ENCODE peak calls at places on chromosomes 13 and 19, in eight cellular contexts. P is brain microvascular endothelial cell; N is PC-9; D is right cardiac atrium; F is caudate nucleus; R is uterus; U is heart right ventricle; C is naive thymus-derived CD4-positive, alpha-beta T cell. S is an unnamed sample.
A peak's percentile ranks its signal among the peaks of the same experiment; 100 is the strongest.

GRCh38 chr13:30934381-30934780 is 1.9 kb downstream of the TEX26 start:
- DNase-seq in N (no peak), P (no peak), U (no peak), D (no peak), C (no peak), F (no peak), R (no peak), S (no peak)

GRCh38 chr13:106099765-106100164 is 435.7 kb downstream of the EFNB2 start:
- DNase-seq in N (no peak), P (no peak), C (no peak), R (no peak), D (no peak), U (no peak), F (no peak), S (no peak)

GRCh38 chr19:31112158-31112557 is 237.1 kb downstream of the TSHZ3 start:
- DNase-seq in R (no peak), U (no peak), C (no peak), F (no peak), N (no peak), D (no peak), P (no peak), S (no peak)

GRCh38 chr19:1000095-1000494 is at the start of gene GRIN3B:
- DNase-seq in C (peak; percentile 49), U (peak; percentile 50), D (peak; percentile 80), N (peak; percentile 42), P (peak; percentile 13), F (no peak), R (no peak), S (no peak)

GRCh38 chr13:101487046-101487830 is 34.8 kb downstream of the ITGBL1 start:
- DNase-seq in C (no peak), N (peak; percentile 78), D (no peak), R (no peak), F (no peak), U (no peak), P (no peak), S (no peak)

GRCh38 chr13:58869566-58869965 is 1238.0 kb downstream of the PCDH17 start:
- DNase-seq in D (no peak), R (no peak), P (no peak), C (no peak), U (no peak), F (no peak), N (no peak), S (no peak)

GRCh38 chr19:4554717-4555116 is 4.8 kb downstream of the SEMA6B start:
- DNase-seq in D (no peak), F (no peak), N (no peak), P (no peak), R (no peak), C (no peak), U (no peak), S (no peak)

GRCh38 chr13:31264146-31264545 is 64.4 kb downstream of the B3GLCT start:
- DNase-seq in P (no peak), C (no peak), F (no peak), N (no peak), R (no peak), D (no peak), U (no peak), S (no peak)

GRCh38 chr13:36344173-36344572 is 2.0 kb downstream of the SPART start:
- DNase-seq in F (no peak), U (no peak), P (no peak), C (no peak), R (peak; percentile 62), N (no peak), D (no peak), S (no peak)

GRCh38 chr13:23949736-23950135 is 52.4 kb upstream of the C1QTNF9B start:
- DNase-seq in C (no peak), R (no peak), D (no peak), P (no peak), U (no peak), F (no peak), N (no peak), S (no peak)

GRCh38 chr13:111027481-111028439 is 87.3 kb upstream of the ARHGEF7 start:
- DNase-seq in U (no peak), N (no peak), C (no peak), R (no peak), F (no peak), D (no peak), P (no peak), S (no peak)

GRCh38 chr19:29016353-29016752 is 196.6 kb downstream of the UQCRFS1 start:
- DNase-seq in P (no peak), N (no peak), C (no peak), U (no peak), F (no peak), R (no peak), D (no peak), S (no peak)

GRCh38 chr13:22929391-22930126 is 251.2 kb upstream of the SGCG start:
- DNase-seq in R (no peak), D (no peak), C (no peak), N (no peak), U (no peak), P (no peak), F (no peak), S (no peak)

GRCh38 chr19:46179076-46179740 is 31.2 kb downstream of the IGFL2 start:
- DNase-seq in D (no peak), R (no peak), U (no peak), F (no peak), N (no peak), P (no peak), C (no peak), S (no peak)

GRCh38 chr19:46176116-46176860 is 28.2 kb downstream of the IGFL2 start:
- DNase-seq in D (no peak), U (no peak), R (no peak), C (no peak), F (no peak), N (no peak), P (no peak), S (no peak)

GRCh38 chr19:46181386-46181774 is 33.3 kb downstream of the IGFL2 start:
- DNase-seq in C (no peak), D (no peak), R (no peak), N (peak; percentile 73), F (no peak), P (no peak), U (no peak), S (no peak)

GRCh38 chr19:46182476-46182875 is 34.4 kb downstream of the IGFL2 start:
- DNase-seq in R (no peak), F (no peak), P (no peak), N (no peak), U (no peak), D (no peak), C (no peak), S (no peak)

GRCh38 chr19:46180701-46181385 is 32.8 kb downstream of the IGFL2 start:
- DNase-seq in R (no peak), P (peak; percentile 26), U (no peak), D (no peak), N (peak; percentile 86), C (no peak), F (no peak), S (peak; percentile 56)
- H3K27ac ChIP-seq in R (no peak overlapping the region), P (no peak overlapping the region), U (no peak overlapping the region), D (no peak overlapping the region), N (peak overlapping the region; percentile 74), C (no peak overlapping the region), F (no peak overlapping the region), S (peak overlapping the region; percentile 50)

DNA sequence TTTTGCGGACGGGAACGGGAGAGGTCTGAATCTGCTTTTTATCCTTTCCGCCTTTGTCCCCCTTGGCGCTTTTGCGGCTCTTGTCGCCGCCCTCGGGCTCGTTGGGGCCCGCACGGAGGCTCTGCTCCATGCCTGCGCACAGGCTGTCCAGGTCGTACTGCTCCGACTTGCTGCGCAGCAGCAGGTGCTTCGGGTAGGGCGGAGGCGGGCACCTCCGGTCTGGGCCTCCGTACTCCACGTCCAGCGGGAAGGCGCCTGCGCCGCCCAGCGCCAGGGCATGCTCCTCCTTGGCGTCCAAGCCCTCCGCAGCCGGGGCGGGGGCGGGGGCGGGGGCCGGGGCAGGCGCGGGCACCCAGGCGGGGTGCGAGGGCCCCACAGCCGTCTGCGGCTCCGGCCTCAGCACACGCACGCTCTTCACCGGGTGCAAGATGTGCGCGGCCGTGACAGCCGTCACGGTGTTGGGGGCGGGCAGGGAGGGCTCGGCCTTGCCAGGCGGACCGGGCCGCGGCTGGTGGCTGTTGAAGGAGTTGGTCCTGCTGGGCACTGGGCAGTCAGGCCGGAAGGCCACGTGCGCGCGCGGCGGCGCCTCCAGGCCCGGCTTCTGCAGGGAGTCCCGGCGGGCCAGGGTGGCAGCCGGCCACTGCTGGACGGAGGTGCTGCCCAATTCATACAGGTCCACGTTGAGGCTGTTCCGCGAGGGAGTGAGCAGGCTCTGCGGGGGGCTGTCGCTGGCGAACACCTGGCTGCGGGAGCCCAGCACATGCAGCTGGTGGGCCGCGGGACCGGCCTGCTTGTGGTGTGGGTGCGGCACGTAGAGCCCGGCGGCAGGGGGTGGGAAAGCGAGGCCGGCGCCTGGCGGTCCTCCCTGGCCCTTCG is 73.1 kb downstream of the LATS2 start:
- DNase-seq in R (no peak), N (no peak), P (no peak), U (no peak), C (no peak), D (peak; percentile 62), F (no peak), S (no peak)
- H3K27ac ChIP-seq in R (no peak overlapping the region), N (no peak overlapping the region), P (no peak overlapping the region), U (no peak overlapping the region), C (no peak overlapping the region), D (no peak overlapping the region), F (no peak overlapping the region), S (no peak overlapping the region)

GRCh38 chr13:95552539-95553270 is at the start of gene CLDN10:
- DNase-seq in U (no peak), D (peak; percentile 50), R (no peak), N (no peak), F (no peak), P (no peak), C (no peak), S (no peak)
- H3K27ac ChIP-seq in U (no peak within 1 kb of the TSS), D (no peak within 1 kb of the TSS), R (no peak within 1 kb of the TSS), N (no peak within 1 kb of the TSS), F (no peak within 1 kb of the TSS), P (no peak within 1 kb of the TSS), C (no peak within 1 kb of the TSS), S (no peak within 1 kb of the TSS)

DNA sequence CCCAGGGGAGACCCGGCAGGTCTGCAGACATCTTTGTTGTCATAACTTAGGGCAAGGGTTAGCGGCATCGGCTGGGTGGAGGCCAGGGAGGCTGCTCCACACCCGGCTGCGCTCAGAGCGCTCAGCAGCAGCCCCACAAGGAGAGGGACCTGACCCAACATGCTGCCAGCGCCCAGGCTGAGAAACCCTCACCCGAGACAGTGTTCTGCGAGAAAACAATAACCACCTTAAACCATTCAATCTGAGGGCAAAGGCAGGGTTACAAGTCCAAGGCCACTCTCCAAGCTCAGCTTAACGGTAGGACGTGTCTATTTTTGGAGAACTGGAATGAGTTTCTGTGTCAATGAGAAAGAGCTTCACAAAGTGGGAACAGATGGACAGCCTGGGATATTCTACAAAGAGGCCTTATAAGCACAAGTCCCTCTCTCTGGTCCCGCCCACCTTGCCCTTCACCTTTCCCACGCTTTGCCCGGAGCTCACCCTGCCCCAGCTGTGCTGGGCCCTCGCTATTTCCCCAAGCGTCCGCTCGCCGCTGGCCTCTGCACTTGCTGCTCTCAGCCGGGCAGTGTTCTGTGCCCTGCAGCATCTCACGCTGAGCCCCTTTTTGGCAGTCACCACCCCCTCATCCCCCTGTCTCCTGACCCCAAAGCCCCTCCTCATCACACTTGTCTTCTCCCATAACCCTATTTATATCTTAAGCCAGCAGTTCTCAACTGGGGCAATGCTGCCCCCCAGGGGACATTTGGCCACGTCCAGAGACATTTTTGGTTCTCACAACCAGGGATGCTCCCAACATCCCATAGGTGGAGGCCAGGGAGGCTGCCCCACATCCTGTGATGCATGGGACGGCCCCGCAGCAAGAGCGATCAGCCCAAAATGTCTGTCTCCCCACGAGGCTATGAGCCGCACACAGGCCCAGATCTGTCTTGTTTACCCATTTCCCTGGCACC is 17.6 kb downstream of the PPP1R12C start:
- DNase-seq in F (no peak), N (no peak), C (no peak), D (peak; percentile 68), U (peak; percentile 67), R (no peak), P (peak; percentile 25), S (no peak)
- H3K27ac ChIP-seq in F (no peak overlapping the region), N (no peak overlapping the region), C (no peak overlapping the region), D (peak overlapping the region; percentile 31), U (peak overlapping the region; percentile 71), R (peak overlapping the region; percentile 5), P (no peak overlapping the region), S (no peak overlapping the region)

GRCh38 chr13:75042809-75043208 is 439.2 kb downstream of the TBC1D4 start:
- DNase-seq in F (no peak), U (no peak), R (no peak), C (no peak), P (no peak), D (no peak), N (no peak), S (no peak)
- H3K27ac ChIP-seq in F (no peak overlapping the region), U (no peak overlapping the region), R (no peak overlapping the region), C (no peak overlapping the region), P (no peak overlapping the region), D (no peak overlapping the region), N (no peak overlapping the region), S (no peak overlapping the region)

S was measured in epithelial cell of prostate.